ENCODE peak calls at places on chromosomes 11 and 22, in eight cellular contexts. B is H54, J is endothelial cell of umbilical vein, H is HCT116, Q is stomach, V is breast epithelium, O is A549, D is IMR-90. R is an unnamed sample.

GRCh38 chr11:111512296-111513239 is at the start of gene BTG4:
- DNase-seq in B (no peak), J (no peak), H (no peak), Q (no peak), V (no peak), O (peak), D (no peak), R (no peak)

GRCh38 chr11:111665779-111666178 is 63.5 kb downstream of the SIK2 start:
- DNase-seq in B (no peak), J (peak), H (no peak), Q (no peak), V (no peak), O (no peak), D (peak), R (no peak)

GRCh38 chr11:12157241-12157661 is 46.9 kb downstream of the MICAL2 start:
- DNase-seq in B (no peak), J (peak), H (no peak), Q (no peak), V (no peak), O (no peak), D (peak), R (no peak)

GRCh38 chr11:131749100-131749499 is 378.7 kb downstream of the NTM start:
- DNase-seq in B (peak), J (peak), H (no peak), Q (no peak), V (no peak), O (no peak), D (peak), R (no peak)

GRCh38 chr22:37831472-37831871 is 8.3 kb downstream of the GALR3 start:
- DNase-seq in B (no peak), J (no peak), H (no peak), Q (no peak), V (no peak), O (no peak), D (no peak), R (no peak)

GRCh38 chr11:113839842-113840241 is 35.5 kb downstream of the USP28 start:
- DNase-seq in B (no peak), J (no peak), H (no peak), Q (no peak), V (no peak), O (no peak), D (no peak), R (no peak)

GRCh38 chr11:132064987-132065620 is 694.7 kb downstream of the NTM start:
- DNase-seq in B (no peak), J (peak), H (no peak), Q (no peak), V (no peak), O (peak), D (peak), R (peak)

GRCh38 chr11:19389787-19390303 is 149.1 kb upstream of the E2F8 start:
- DNase-seq in B (no peak), J (peak), H (no peak), Q (no peak), V (no peak), O (no peak), D (peak), R (no peak)

GRCh38 chr11:16047073-16047472 is 309.3 kb downstream of the SOX6 start:
- DNase-seq in B (no peak), J (peak), H (no peak), Q (no peak), V (no peak), O (no peak), D (no peak), R (no peak)

GRCh38 chr22:38700271-38700788 is 413 bp downstream of the JOSD1 start:
- DNase-seq in B (no peak), J (no peak), H (no peak), Q (peak), V (peak), O (no peak), D (no peak), R (peak)

GRCh38 chr11:914747-915493 is 4.3 kb upstream of the CHID1 start:
- DNase-seq in B (no peak), J (no peak), H (no peak), Q (peak), V (no peak), O (no peak), D (no peak), R (peak)

GRCh38 chr11:15194671-15195415 is 80.1 kb downstream of the INSC start:
- DNase-seq in B (no peak), J (no peak), H (no peak), Q (no peak), V (no peak), O (no peak), D (peak), R (no peak)

GRCh38 chr11:69005631-69006368 is 7.2 kb downstream of the MRGPRF start:
- DNase-seq in B (no peak), J (no peak), H (no peak), Q (no peak), V (peak), O (no peak), D (no peak), R (no peak)

GRCh38 chr11:83019888-83020579 is 51.7 kb downstream of the RAB30 start:
- DNase-seq in B (no peak), J (no peak), H (no peak), Q (peak), V (no peak), O (no peak), D (no peak), R (no peak)

GRCh38 chr22:39300198-39300830 is 19.1 kb downstream of the RPL3 start:
- DNase-seq in B (no peak), J (no peak), H (no peak), Q (no peak), V (peak), O (no peak), D (no peak), R (no peak)

GRCh38 chr11:111838054-111838453 is 33.3 kb downstream of the ALG9 start:
- DNase-seq in B (no peak), J (no peak), H (no peak), Q (no peak), V (no peak), O (no peak), D (no peak), R (no peak)

GRCh38 chr11:65524010-65524746 is 705 bp upstream of the SCYL1 start:
- DNase-seq in B (no peak), J (peak), H (no peak), Q (no peak), V (no peak), O (no peak), D (no peak), R (peak)

GRCh38 chr11:114440121-114440860 is 1.0 kb downstream of the REXO2 start:
- DNase-seq in B (no peak), J (no peak), H (no peak), Q (no peak), V (no peak), O (no peak), D (peak), R (no peak)

GRCh38 chr11:33266418-33267215 is 9.4 kb downstream of the HIPK3 start:
- DNase-seq in B (no peak), J (no peak), H (no peak), Q (no peak), V (no peak), O (peak), D (peak), R (peak)

GRCh38 chr22:33829549-33830280 is 90.6 kb downstream of the LARGE1 start:
- DNase-seq in B (no peak), J (no peak), H (no peak), Q (no peak), V (no peak), O (no peak), D (no peak), R (no peak)

GRCh38 chr22:49201046-49201970 is 626.4 kb downstream of the BRD1 start:
- DNase-seq in B (no peak), J (no peak), H (no peak), Q (peak), V (peak), O (no peak), D (no peak), R (peak)

GRCh38 chr11:129440028-129440630 is 64.5 kb downstream of the BARX2 start:
- DNase-seq in B (no peak), J (no peak), H (no peak), Q (no peak), V (no peak), O (peak), D (no peak), R (peak)

GRCh38 chr22:23519442-23520177 is 60.5 kb downstream of the IGLL1 start:
- DNase-seq in B (no peak), J (no peak), H (no peak), Q (no peak), V (no peak), O (no peak), D (no peak), R (no peak)

GRCh38 chr11:64339754-64340408 is at the start of gene CCDC88B:
- DNase-seq in B (no peak), J (no peak), H (no peak), Q (peak), V (no peak), O (no peak), D (no peak), R (peak)

GRCh38 chr11:372809-373715 is 3.8 kb downstream of the B4GALNT4 start:
- DNase-seq in B (no peak), J (no peak), H (no peak), Q (no peak), V (no peak), O (no peak), D (no peak), R (no peak)

GRCh38 chr22:21698430-21699329 is 32.9 kb downstream of the PPIL2 start:
- DNase-seq in B (no peak), J (no peak), H (no peak), Q (no peak), V (no peak), O (no peak), D (no peak), R (no peak)

GRCh38 chr22:24937114-24937513 is 9.4 kb downstream of the LHFPL7 start:
- DNase-seq in B (no peak), J (peak), H (no peak), Q (no peak), V (no peak), O (peak), D (no peak), R (no peak)

GRCh38 chr11:59706518-59707285 is 6.9 kb downstream of the OR10V1 start:
- DNase-seq in B (peak), J (peak), H (peak), Q (peak), V (no peak), O (peak), D (peak), R (peak)

GRCh38 chr11:13885083-13885482 is 77.4 kb upstream of the SPON1 start:
- DNase-seq in B (no peak), J (no peak), H (no peak), Q (no peak), V (no peak), O (no peak), D (no peak), R (no peak)

GRCh38 chr11:69297926-69298777 is 4.2 kb downstream of the MYEOV start:
- DNase-seq in B (peak), J (peak), H (peak), Q (peak), V (peak), O (peak), D (peak), R (peak)

GRCh38 chr11:75815345-75815983 is 454 bp downstream of the UVRAG start:
- DNase-seq in B (peak), J (peak), H (no peak), Q (peak), V (peak), O (peak), D (peak), R (no peak)

GRCh38 chr11:62479631-62480201 is 60.9 kb downstream of the SCGB1A1 start:
- DNase-seq in B (no peak), J (no peak), H (no peak), Q (no peak), V (no peak), O (no peak), D (no peak), R (no peak)

GRCh38 chr22:37288521-37288920 is 6.2 kb downstream of the CYTH4 start:
- DNase-seq in B (no peak), J (no peak), H (no peak), Q (no peak), V (no peak), O (no peak), D (no peak), R (no peak)

GRCh38 chr11:68735125-68735524 is 16.2 kb downstream of the TESMIN start:
- DNase-seq in B (no peak), J (no peak), H (no peak), Q (no peak), V (no peak), O (no peak), D (no peak), R (no peak)

GRCh38 chr11:64881476-64881875 is 3.1 kb upstream of the EHD1 start:
- DNase-seq in B (no peak), J (no peak), H (no peak), Q (no peak), V (no peak), O (no peak), D (no peak), R (no peak)

GRCh38 chr22:44399906-44400762 is 87.4 kb upstream of the SHISAL1 start:
- DNase-seq in B (no peak), J (no peak), H (no peak), Q (peak), V (peak), O (no peak), D (no peak), R (no peak)

GRCh38 chr22:36398602-36399472 is 11.1 kb upstream of the MYH9 start:
- DNase-seq in B (no peak), J (peak), H (no peak), Q (no peak), V (no peak), O (no peak), D (peak), R (no peak)

GRCh38 chr11:100887659-100888058 is 200.6 kb downstream of the ARHGAP42 start:
- DNase-seq in B (no peak), J (no peak), H (no peak), Q (no peak), V (no peak), O (no peak), D (no peak), R (no peak)

GRCh38 chr11:45843158-45843924 is 3.9 kb upstream of the CRY2 start:
- DNase-seq in B (peak), J (peak), H (peak), Q (peak), V (peak), O (peak), D (peak), R (peak)

GRCh38 chr22:46390652-46391301 is 55.3 kb downstream of the TRMU start:
- DNase-seq in B (no peak), J (peak), H (no peak), Q (peak), V (peak), O (no peak), D (peak), R (peak)
- TF ChIP-seq POLR2A in B (no peak), J (no peak), H (no peak), Q (no peak), V (no peak), O (no peak), D (no peak), R (peak)

GRCh38 chr11:5631426-5631825 is 6.6 kb downstream of the TRIM34 start:
- DNase-seq in B (no peak), J (no peak), H (no peak), Q (no peak), V (no peak), O (no peak), D (no peak), R (no peak)

GRCh38 chr11:5626191-5626590 is 1.4 kb downstream of the TRIM34 start:
- DNase-seq in B (no peak), J (no peak), H (no peak), Q (no peak), V (no peak), O (no peak), D (peak), R (no peak)

GRCh38 chr11:5631969-5632635 is 7.3 kb downstream of the TRIM34 start:
- DNase-seq in B (no peak), J (no peak), H (no peak), Q (no peak), V (no peak), O (no peak), D (no peak), R (no peak)
- TF ChIP-seq POLR2A in B (no peak), J (no peak), H (no peak), Q (no peak), V (no peak), O (no peak), D (no peak), R (no peak)

GRCh38 chr22:40416636-40417035 is 46.2 kb downstream of the SGSM3 start:
- DNase-seq in B (no peak), J (no peak), H (no peak), Q (no peak), V (no peak), O (no peak), D (no peak), R (no peak)
- TF ChIP-seq POLR2A in B (no peak), J (no peak), H (no peak), Q (no peak), V (no peak), O (no peak), D (no peak), R (no peak)

GRCh38 chr11:34640050-34640971 is 19.4 kb downstream of the EHF start:
- DNase-seq in B (no peak), J (no peak), H (no peak), Q (peak), V (peak), O (peak), D (no peak), R (peak)
- TF ChIP-seq POLR2A in B (no peak), J (no peak), H (no peak), Q (no peak), V (no peak), O (peak), D (no peak), R (peak)

DNA sequence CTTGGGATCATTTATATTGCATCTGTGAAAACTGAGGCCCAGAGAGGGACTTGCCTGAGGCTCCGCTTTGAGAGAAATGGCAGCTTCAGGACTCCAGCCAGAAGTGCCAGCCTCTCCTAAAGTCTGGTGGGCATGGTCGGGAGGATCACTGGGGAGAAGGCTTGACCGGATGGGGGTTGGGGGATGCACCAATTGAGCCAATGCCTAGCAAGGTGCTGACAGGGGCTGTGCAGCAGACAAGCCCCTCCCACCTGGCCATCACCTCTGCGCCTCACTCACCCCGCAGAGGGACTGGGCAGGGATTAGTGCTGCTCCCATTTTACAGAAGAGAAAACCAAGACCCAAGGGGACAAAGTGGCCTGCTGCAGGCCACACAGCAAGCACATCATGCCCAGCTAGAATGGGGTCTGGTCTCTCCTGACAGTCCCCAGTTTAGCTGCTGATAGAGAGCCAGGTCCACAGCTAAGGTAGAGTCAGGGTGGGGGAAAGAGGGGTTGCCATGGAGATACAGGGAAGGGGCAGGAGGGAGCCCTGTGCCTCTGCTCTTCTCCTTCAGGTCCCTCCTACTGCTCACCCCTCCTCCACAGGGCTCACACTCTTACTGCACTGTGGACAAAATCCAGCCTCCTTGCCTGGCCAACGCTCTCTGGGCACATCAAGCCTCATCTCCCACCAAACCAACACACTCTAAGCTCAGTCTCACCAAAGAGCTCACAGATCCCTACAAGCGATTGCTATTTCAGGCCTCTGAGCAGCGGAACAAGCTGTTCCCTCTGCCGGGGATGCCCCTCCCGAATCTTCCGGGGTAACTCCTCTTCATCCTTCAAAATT is 29.5 kb downstream of the TEF start:
- DNase-seq in B (no peak), J (no peak), H (no peak), Q (no peak), V (no peak), O (no peak), D (no peak), R (peak)
- TF ChIP-seq POLR2A in B (no peak), J (no peak), H (no peak), Q (no peak), V (no peak), O (no peak), D (no peak), R (no peak)

GRCh38 chr22:31951201-31952093 is 7.1 kb downstream of the YWHAH start:
- DNase-seq in B (no peak), J (no peak), H (no peak), Q (no peak), V (no peak), O (no peak), D (no peak), R (no peak)
- TF ChIP-seq POLR2A in B (no peak), J (peak), H (no peak), Q (no peak), V (no peak), O (no peak), D (no peak), R (no peak)